ENCODE peak calls at places on chromosome 7, in eight cellular contexts. V is GM23248; U is mammary epithelial cell; S is LNCaP clone FGC; B is astrocyte of the cerebellum; M is tibial artery; X is neuronal stem cell; C is CD8-positive, alpha-beta memory T cell. Z is an unnamed sample.
A peak's percentile ranks its signal among the peaks of the same experiment; 100 is the strongest.

GRCh38 chr7:74479961-74480829 is 26.5 kb downstream of the GTF2IRD1 start:
- DNase-seq in V (peak; percentile 98), U (peak; percentile 73), S (no peak), B (peak; percentile 67), M (peak; percentile 97), X (peak; percentile 78), C (no peak), Z (peak; percentile 84)

GRCh38 chr7:30848121-30848855 is 63.4 kb upstream of the AQP1 start:
- DNase-seq in V (no peak), U (no peak), S (no peak), B (no peak), M (peak; percentile 56), X (no peak), C (no peak), Z (no peak)

GRCh38 chr7:130421685-130422084 is 19.1 kb downstream of the CEP41 start:
- DNase-seq in V (peak; percentile 67), U (peak; percentile 51), S (no peak), B (peak; percentile 48), M (no peak), X (no peak), C (no peak), Z (no peak)

GRCh38 chr7:34080513-34080912 is 175.2 kb downstream of the BMPER start:
- DNase-seq in V (peak; percentile 88), U (peak; percentile 53), S (no peak), B (no peak), M (no peak), X (no peak), C (no peak), Z (no peak)

GRCh38 chr7:519429-519973 is at the start of gene PDGFA:
- DNase-seq in V (peak; percentile 67), U (peak; percentile 55), S (no peak), B (no peak), M (no peak), X (no peak), C (no peak), Z (no peak)

GRCh38 chr7:96414931-96415292 is 93.0 kb upstream of the SLC25A13 start:
- DNase-seq in V (peak; percentile 58), U (peak; percentile 18), S (peak; percentile 33), B (no peak), M (no peak), X (peak; percentile 57), C (no peak), Z (no peak)

GRCh38 chr7:128167791-128168666 is 73.0 kb upstream of the LEP start:
- DNase-seq in V (no peak), U (no peak), S (no peak), B (no peak), M (peak; percentile 53), X (no peak), C (no peak), Z (no peak)

GRCh38 chr7:45092100-45092930 is 3.5 kb upstream of the NACAD start:
- DNase-seq in V (peak; percentile 73), U (peak; percentile 74), S (no peak), B (no peak), M (peak; percentile 40), X (no peak), C (peak; percentile 7), Z (no peak)

GRCh38 chr7:47912332-47912731 is 35.9 kb downstream of the PKD1L1 start:
- DNase-seq in V (no peak), U (no peak), S (no peak), B (no peak), M (no peak), X (no peak), C (no peak), Z (no peak)

GRCh38 chr7:77293046-77293445 is 93.4 kb upstream of the FGL2 start:
- DNase-seq in V (no peak), U (no peak), S (no peak), B (no peak), M (no peak), X (no peak), C (no peak), Z (no peak)

GRCh38 chr7:90298145-90299038 is 22.7 kb downstream of the FAM237B start:
- DNase-seq in V (peak; percentile 79), U (peak; percentile 61), S (no peak), B (peak; percentile 59), M (no peak), X (no peak), C (no peak), Z (peak; percentile 42)

GRCh38 chr7:28988818-28989595 is 30.9 kb upstream of the TRIL start:
- DNase-seq in V (peak; percentile 97), U (peak; percentile 87), S (no peak), B (peak; percentile 93), M (peak; percentile 74), X (no peak), C (no peak), Z (peak; percentile 94)

GRCh38 chr7:158650821-158651225 is 53.8 kb downstream of the NCAPG2 start:
- DNase-seq in V (peak; percentile 92), U (no peak), S (no peak), B (peak; percentile 15), M (no peak), X (no peak), C (no peak), Z (peak; percentile 88)

GRCh38 chr7:94043299-94043698 is 39.1 kb upstream of the BET1 start:
- DNase-seq in V (peak; percentile 84), U (peak; percentile 79), S (no peak), B (no peak), M (no peak), X (no peak), C (no peak), Z (no peak)

GRCh38 chr7:143882020-143882610 is 19.9 kb downstream of the TCAF1 start:
- DNase-seq in V (peak; percentile 53), U (no peak), S (no peak), B (peak; percentile 36), M (peak; percentile 88), X (peak; percentile 79), C (peak; percentile 36), Z (peak; percentile 78)

GRCh38 chr7:143885951-143886350 is 16.0 kb downstream of the TCAF1 start:
- DNase-seq in V (no peak), U (no peak), S (no peak), B (no peak), M (no peak), X (no peak), C (no peak), Z (no peak)

GRCh38 chr7:143882611-143883078 is 19.3 kb downstream of the TCAF1 start:
- DNase-seq in V (peak; percentile 69), U (peak; percentile 6), S (no peak), B (peak; percentile 23), M (peak; percentile 81), X (peak; percentile 75), C (no peak), Z (no peak)

GRCh38 chr7:143884978-143885559 is 16.9 kb downstream of the TCAF1 start:
- DNase-seq in V (peak; percentile 76), U (no peak), S (no peak), B (peak; percentile 37), M (no peak), X (peak; percentile 63), C (peak; percentile 44), Z (no peak)

GRCh38 chr7:143884276-143884977 is 17.5 kb downstream of the TCAF1 start:
- DNase-seq in V (no peak), U (no peak), S (no peak), B (no peak), M (no peak), X (no peak), C (no peak), Z (no peak)
- H3K4me3 ChIP-seq in V (peak overlapping the region; percentile 70), U (no peak overlapping the region), S (no peak overlapping the region), B (peak overlapping the region; percentile 78), M (peak overlapping the region; percentile 50), X (peak overlapping the region; percentile 85), C (no peak overlapping the region), Z (peak overlapping the region; percentile 74)

DNA sequence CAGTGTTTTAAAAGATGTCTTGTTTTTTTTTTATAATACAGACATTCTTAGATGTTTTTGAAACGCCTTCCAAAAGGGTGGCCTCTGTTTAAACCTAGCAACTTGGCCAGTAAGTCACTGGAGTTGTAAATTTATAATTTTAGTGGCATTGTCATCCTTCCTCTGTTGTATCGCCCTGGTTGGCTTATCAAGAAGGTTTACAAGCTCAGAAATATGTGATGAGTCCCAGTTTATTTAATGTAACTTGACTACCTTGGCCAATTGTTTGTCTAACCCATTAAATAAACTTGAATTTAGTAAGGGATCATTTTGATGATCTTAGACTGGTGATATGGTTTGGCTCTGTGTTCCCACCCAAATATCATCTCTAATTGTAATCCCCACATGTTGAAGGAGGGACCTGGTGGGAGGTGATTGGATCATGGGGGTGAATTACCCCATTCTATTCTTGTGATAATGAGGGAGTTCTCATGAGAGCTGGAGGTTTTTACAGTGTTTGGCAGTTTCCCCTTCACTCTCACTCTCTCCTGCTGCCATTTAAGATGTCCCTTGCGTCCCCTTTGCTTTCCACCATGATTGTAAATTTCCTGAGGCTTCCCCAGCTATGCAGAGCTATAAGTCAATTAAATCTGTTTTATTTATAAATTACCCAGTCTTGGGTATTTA is 13.4 kb upstream of the NT5C3A start:
- DNase-seq in V (no peak), U (no peak), S (peak; percentile 81), B (no peak), M (no peak), X (no peak), C (no peak), Z (no peak)
- H3K4me3 ChIP-seq in V (no peak overlapping the region), U (no peak overlapping the region), S (no peak overlapping the region), B (no peak overlapping the region), M (no peak overlapping the region), X (no peak overlapping the region), C (no peak overlapping the region), Z (no peak overlapping the region)

DNA sequence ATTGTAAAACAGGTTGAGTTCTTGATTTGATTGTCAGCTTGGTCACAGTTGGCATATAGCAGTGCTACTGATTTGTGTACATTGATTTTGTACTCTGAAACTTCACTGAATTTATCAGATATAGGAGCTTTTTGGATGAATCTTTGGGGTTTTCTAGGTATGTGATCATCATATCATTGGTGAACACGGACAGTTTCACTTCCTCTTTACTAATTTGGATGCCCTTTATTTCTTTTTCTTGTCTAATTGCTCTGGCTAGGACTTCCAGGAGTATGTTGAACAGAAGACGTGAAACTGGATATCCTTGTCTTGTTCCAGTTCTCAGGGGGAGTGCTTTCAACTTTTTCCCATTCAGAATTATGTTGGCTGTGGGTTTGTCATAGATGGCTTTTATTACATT is 86.9 kb downstream of the EXOC4 start:
- DNase-seq in V (no peak), U (no peak), S (no peak), B (no peak), M (no peak), X (no peak), C (no peak), Z (no peak)
- H3K4me3 ChIP-seq in V (no peak overlapping the region), U (no peak overlapping the region), S (no peak overlapping the region), B (no peak overlapping the region), M (no peak overlapping the region), X (no peak overlapping the region), C (no peak overlapping the region), Z (no peak overlapping the region)

GRCh38 chr7:27464970-27465369 is 197.7 kb downstream of the HIBADH start:
- DNase-seq in V (no peak), U (no peak), S (no peak), B (no peak), M (no peak), X (no peak), C (no peak), Z (no peak)
- H3K4me3 ChIP-seq in V (no peak overlapping the region), U (no peak overlapping the region), S (no peak overlapping the region), B (no peak overlapping the region), M (no peak overlapping the region), X (no peak overlapping the region), C (no peak overlapping the region), Z (no peak overlapping the region)

Z was measured in skeletal muscle cell.